ENCODE peak calls at places on chromosomes 1 and 21, in nine cellular contexts. One of them, this sample, is unnamed.

GRCh38 chr1:42762269-42762668 is 4.6 kb downstream of the P3H1 start:
- DNase-seq in foreskin fibroblast: no peak
- DNase-seq in HFF-Myc: no peak
- DNase-seq in body of pancreas: no peak
- DNase-seq in breast epithelium: no peak
- DNase-seq in upper lobe of right lung: no peak
- DNase-seq in mammary epithelial cell: no peak
- DNase-seq in right lobe of liver: no peak
- DNase-seq in left ventricle myocardium inferior: no peak
- DNase-seq in this sample: no peak

GRCh38 chr1:27568247-27569087 is 35.5 kb downstream of the AHDC1 start:
- DNase-seq in breast epithelium: peak; percentile 98
- DNase-seq in body of pancreas: peak; percentile 99
- DNase-seq in upper lobe of right lung: peak; percentile 98
- DNase-seq in mammary epithelial cell: peak; percentile 97
- DNase-seq in HFF-Myc: peak; percentile 61
- DNase-seq in right lobe of liver: peak; percentile 98
- DNase-seq in left ventricle myocardium inferior: peak; percentile 95
- DNase-seq in foreskin fibroblast: peak; percentile 98
- DNase-seq in this sample: no peak

GRCh38 chr1:157112186-157112867 is 12.7 kb upstream of the ETV3L start:
- DNase-seq in foreskin fibroblast: no peak
- DNase-seq in left ventricle myocardium inferior: no peak
- DNase-seq in body of pancreas: no peak
- DNase-seq in mammary epithelial cell: no peak
- DNase-seq in right lobe of liver: no peak
- DNase-seq in upper lobe of right lung: peak; percentile 40
- DNase-seq in HFF-Myc: no peak
- DNase-seq in breast epithelium: no peak
- DNase-seq in this sample: no peak

GRCh38 chr1:47643506-47644215 is 205.8 kb downstream of the FOXD2 start:
- DNase-seq in body of pancreas: no peak
- DNase-seq in right lobe of liver: no peak
- DNase-seq in foreskin fibroblast: peak; percentile 21
- DNase-seq in left ventricle myocardium inferior: no peak
- DNase-seq in mammary epithelial cell: no peak
- DNase-seq in breast epithelium: no peak
- DNase-seq in HFF-Myc: no peak
- DNase-seq in upper lobe of right lung: no peak
- DNase-seq in this sample: no peak

GRCh38 chr1:145828368-145829016 is 4.5 kb downstream of the POLR3C start:
- DNase-seq in foreskin fibroblast: no peak
- DNase-seq in breast epithelium: no peak
- DNase-seq in mammary epithelial cell: no peak
- DNase-seq in left ventricle myocardium inferior: no peak
- DNase-seq in HFF-Myc: no peak
- DNase-seq in body of pancreas: no peak
- DNase-seq in upper lobe of right lung: no peak
- DNase-seq in right lobe of liver: no peak
- DNase-seq in this sample: no peak

GRCh38 chr1:118989006-118989736 is 1.0 kb upstream of the TBX15 start:
- DNase-seq in mammary epithelial cell: no peak
- DNase-seq in body of pancreas: no peak
- DNase-seq in left ventricle myocardium inferior: no peak
- DNase-seq in upper lobe of right lung: no peak
- DNase-seq in breast epithelium: no peak
- DNase-seq in HFF-Myc: no peak
- DNase-seq in foreskin fibroblast: no peak
- DNase-seq in right lobe of liver: no peak
- DNase-seq in this sample: no peak

GRCh38 chr1:24864409-24864808 is 65.7 kb downstream of the RUNX3 start:
- DNase-seq in foreskin fibroblast: no peak
- DNase-seq in body of pancreas: peak; percentile 26
- DNase-seq in right lobe of liver: no peak
- DNase-seq in mammary epithelial cell: no peak
- DNase-seq in breast epithelium: no peak
- DNase-seq in upper lobe of right lung: no peak
- DNase-seq in left ventricle myocardium inferior: no peak
- DNase-seq in HFF-Myc: no peak
- DNase-seq in this sample: no peak

GRCh38 chr1:244218220-244218619 is 167.1 kb downstream of the ZBTB18 start:
- DNase-seq in right lobe of liver: peak; percentile 40
- DNase-seq in foreskin fibroblast: no peak
- DNase-seq in left ventricle myocardium inferior: no peak
- DNase-seq in body of pancreas: no peak
- DNase-seq in HFF-Myc: no peak
- DNase-seq in mammary epithelial cell: no peak
- DNase-seq in upper lobe of right lung: no peak
- DNase-seq in breast epithelium: no peak
- DNase-seq in this sample: no peak

GRCh38 chr1:8671313-8671917 is 146.0 kb downstream of the RERE start:
- DNase-seq in body of pancreas: peak; percentile 64
- DNase-seq in HFF-Myc: no peak
- DNase-seq in left ventricle myocardium inferior: no peak
- DNase-seq in breast epithelium: no peak
- DNase-seq in right lobe of liver: no peak
- DNase-seq in foreskin fibroblast: peak; percentile 89
- DNase-seq in mammary epithelial cell: no peak
- DNase-seq in upper lobe of right lung: no peak
- DNase-seq in this sample: peak; percentile 41

GRCh38 chr1:23370270-23370743 is 671 bp upstream of the ZNF436 start:
- DNase-seq in left ventricle myocardium inferior: no peak
- DNase-seq in right lobe of liver: no peak
- DNase-seq in mammary epithelial cell: no peak
- DNase-seq in body of pancreas: no peak
- DNase-seq in breast epithelium: no peak
- DNase-seq in HFF-Myc: no peak
- DNase-seq in upper lobe of right lung: no peak
- DNase-seq in foreskin fibroblast: peak; percentile 30
- DNase-seq in this sample: no peak

GRCh38 chr1:12615916-12616708 is 1.9 kb downstream of the DHRS3 start:
- DNase-seq in body of pancreas: peak; percentile 79
- DNase-seq in left ventricle myocardium inferior: peak; percentile 74
- DNase-seq in foreskin fibroblast: peak; percentile 75
- DNase-seq in breast epithelium: peak; percentile 76
- DNase-seq in upper lobe of right lung: peak; percentile 85
- DNase-seq in mammary epithelial cell: peak; percentile 49
- DNase-seq in HFF-Myc: no peak
- DNase-seq in right lobe of liver: peak; percentile 84
- DNase-seq in this sample: no peak

GRCh38 chr1:208254376-208254775 is 10.2 kb upstream of the PLXNA2 start:
- DNase-seq in body of pancreas: no peak
- DNase-seq in breast epithelium: no peak
- DNase-seq in left ventricle myocardium inferior: no peak
- DNase-seq in mammary epithelial cell: no peak
- DNase-seq in HFF-Myc: no peak
- DNase-seq in foreskin fibroblast: no peak
- DNase-seq in upper lobe of right lung: no peak
- DNase-seq in right lobe of liver: no peak
- DNase-seq in this sample: no peak

GRCh38 chr1:198880818-198881597 is 242.2 kb downstream of the PTPRC start:
- DNase-seq in HFF-Myc: peak; percentile 72
- DNase-seq in foreskin fibroblast: peak; percentile 96
- DNase-seq in mammary epithelial cell: peak; percentile 87
- DNase-seq in left ventricle myocardium inferior: no peak
- DNase-seq in right lobe of liver: no peak
- DNase-seq in body of pancreas: no peak
- DNase-seq in upper lobe of right lung: no peak
- DNase-seq in breast epithelium: no peak
- DNase-seq in this sample: peak; percentile 90

GRCh38 chr21:38824124-38824822 is 18.5 kb downstream of the ETS2 start:
- DNase-seq in HFF-Myc: peak; percentile 72
- DNase-seq in breast epithelium: no peak
- DNase-seq in foreskin fibroblast: peak; percentile 86
- DNase-seq in left ventricle myocardium inferior: no peak
- DNase-seq in body of pancreas: no peak
- DNase-seq in upper lobe of right lung: no peak
- DNase-seq in mammary epithelial cell: no peak
- DNase-seq in right lobe of liver: peak; percentile 86
- DNase-seq in this sample: no peak

DNA sequence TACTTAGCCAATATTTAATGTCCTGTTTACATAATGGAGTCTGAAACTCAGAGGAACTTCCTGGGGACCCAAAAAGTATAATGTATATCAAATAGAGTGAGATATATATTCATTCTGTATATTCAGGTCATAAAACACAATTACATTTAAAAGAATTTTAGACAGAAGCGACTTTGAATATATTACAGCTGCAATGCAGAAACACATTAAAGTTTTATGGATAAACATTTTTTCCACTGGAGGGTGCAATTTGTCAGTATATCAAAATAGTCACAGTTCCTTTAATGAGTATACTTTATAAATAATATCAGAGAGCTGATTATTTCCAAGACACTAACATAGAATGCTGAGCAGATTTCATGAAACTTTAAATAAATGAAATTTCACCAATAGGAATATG is 43.9 kb upstream of the CRB1 start:
- DNase-seq in mammary epithelial cell: no peak
- DNase-seq in foreskin fibroblast: peak; percentile 20
- DNase-seq in right lobe of liver: no peak
- DNase-seq in upper lobe of right lung: no peak
- DNase-seq in left ventricle myocardium inferior: no peak
- DNase-seq in body of pancreas: no peak
- DNase-seq in breast epithelium: no peak
- DNase-seq in HFF-Myc: no peak
- DNase-seq in this sample: no peak
- TF ChIP-seq CTCF in mammary epithelial cell: no peak
- TF ChIP-seq CTCF in foreskin fibroblast: peak; percentile 18
- TF ChIP-seq CTCF in right lobe of liver: peak; percentile 40
- TF ChIP-seq CTCF in upper lobe of right lung: peak; percentile 27
- TF ChIP-seq CTCF in left ventricle myocardium inferior: peak; percentile 48
- TF ChIP-seq CTCF in body of pancreas: no peak
- TF ChIP-seq CTCF in breast epithelium: no peak
- TF ChIP-seq CTCF in HFF-Myc: no peak
- TF ChIP-seq CTCF in this sample: no peak

DNA sequence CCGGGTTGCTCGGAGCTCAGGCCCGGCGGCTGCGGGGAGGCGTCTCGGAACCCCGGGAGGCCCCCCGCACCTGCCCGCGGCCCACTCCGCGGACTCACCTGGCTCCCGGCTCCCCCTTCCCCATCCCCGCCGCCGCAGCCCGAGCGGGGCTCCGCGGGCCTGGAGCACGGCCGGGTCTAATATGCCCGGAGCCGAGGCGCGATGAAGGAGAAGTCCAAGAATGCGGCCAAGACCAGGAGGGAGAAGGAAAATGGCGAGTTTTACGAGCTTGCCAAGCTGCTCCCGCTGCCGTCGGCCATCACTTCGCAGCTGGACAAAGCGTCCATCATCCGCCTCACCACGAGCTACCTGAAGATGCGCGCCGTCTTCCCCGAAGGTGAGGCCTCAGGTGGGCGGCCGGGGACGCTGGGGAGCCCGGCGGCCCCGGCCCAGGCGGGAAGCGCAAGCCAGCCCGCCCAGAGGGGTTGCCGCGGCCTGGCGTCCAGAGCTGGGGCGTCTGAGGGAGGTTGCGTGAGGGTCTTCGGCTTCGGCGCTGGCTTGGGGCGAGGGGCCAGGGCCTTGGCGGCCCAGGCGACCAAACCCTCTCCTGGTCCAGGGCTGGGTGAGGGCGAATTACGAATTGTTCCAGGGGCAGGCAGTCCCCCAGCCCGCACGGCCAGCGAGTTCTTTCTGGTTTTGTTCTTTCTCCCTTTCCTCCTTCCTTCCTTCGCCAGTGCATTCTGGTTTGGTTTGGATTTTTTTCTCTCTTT is 805 bp downstream of the SIM2 start:
- DNase-seq in right lobe of liver: no peak
- DNase-seq in body of pancreas: no peak
- DNase-seq in HFF-Myc: no peak
- DNase-seq in upper lobe of right lung: peak; percentile 52
- DNase-seq in breast epithelium: no peak
- DNase-seq in mammary epithelial cell: no peak
- DNase-seq in left ventricle myocardium inferior: no peak
- DNase-seq in foreskin fibroblast: no peak
- DNase-seq in this sample: no peak
- H3K4me3 ChIP-seq in right lobe of liver: peak overlapping the region; percentile 40
- H3K4me3 ChIP-seq in body of pancreas: no peak overlapping the region
- H3K4me3 ChIP-seq in HFF-Myc: peak overlapping the region; percentile 24
- H3K4me3 ChIP-seq in upper lobe of right lung: no peak overlapping the region
- H3K4me3 ChIP-seq in breast epithelium: peak overlapping the region; percentile 72
- H3K4me3 ChIP-seq in mammary epithelial cell: no peak overlapping the region
- H3K4me3 ChIP-seq in left ventricle myocardium inferior: peak overlapping the region; percentile 69
- H3K4me3 ChIP-seq in foreskin fibroblast: no peak overlapping the region
- H3K4me3 ChIP-seq in this sample: no peak overlapping the region

DNA sequence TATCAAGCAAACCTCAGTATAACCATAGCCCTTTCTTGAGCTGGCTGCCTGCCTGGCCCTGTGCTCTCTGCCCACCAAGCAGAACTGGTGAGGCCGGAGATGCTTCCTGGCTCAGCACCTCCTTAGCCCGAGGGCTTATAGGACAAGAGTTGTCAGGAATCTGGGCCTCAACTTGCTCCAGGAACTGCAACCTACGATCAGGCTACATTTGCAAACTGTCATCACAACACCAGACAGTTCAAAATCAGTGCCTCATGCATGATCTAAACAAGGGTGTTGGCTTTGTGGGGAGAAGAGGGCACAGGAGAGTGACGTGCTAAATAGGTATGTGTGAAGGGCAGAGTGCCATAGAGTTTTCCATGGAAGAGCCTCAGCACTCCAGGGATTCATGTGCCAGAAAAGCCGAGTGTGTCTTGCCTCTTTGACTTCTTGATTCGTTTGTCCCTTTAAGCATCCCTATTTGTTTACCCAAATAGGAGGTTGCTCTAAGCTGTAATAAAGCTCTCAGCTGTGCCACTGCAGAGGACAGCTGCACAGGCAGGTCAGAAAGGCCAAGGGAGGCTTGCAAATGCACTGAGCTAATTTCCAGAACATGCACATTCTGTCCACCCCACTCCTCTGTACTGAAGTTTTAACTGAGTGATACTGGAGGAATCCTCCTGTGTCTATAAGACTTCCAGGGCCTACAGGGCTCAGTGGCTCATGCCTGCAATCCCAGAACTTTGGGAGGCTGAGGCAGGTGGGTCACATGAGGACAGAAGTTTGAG is 30.2 kb upstream of the NEK2 start:
- DNase-seq in left ventricle myocardium inferior: no peak
- DNase-seq in right lobe of liver: no peak
- DNase-seq in body of pancreas: no peak
- DNase-seq in mammary epithelial cell: peak; percentile 78
- DNase-seq in breast epithelium: no peak
- DNase-seq in HFF-Myc: no peak
- DNase-seq in upper lobe of right lung: no peak
- DNase-seq in foreskin fibroblast: peak; percentile 51
- DNase-seq in this sample: no peak
- TF ChIP-seq CTCF in left ventricle myocardium inferior: no peak
- TF ChIP-seq CTCF in right lobe of liver: no peak
- TF ChIP-seq CTCF in body of pancreas: no peak
- TF ChIP-seq CTCF in mammary epithelial cell: no peak
- TF ChIP-seq CTCF in breast epithelium: no peak
- TF ChIP-seq CTCF in HFF-Myc: no peak
- TF ChIP-seq CTCF in upper lobe of right lung: no peak
- TF ChIP-seq CTCF in foreskin fibroblast: no peak
- TF ChIP-seq CTCF in this sample: no peak

DNA sequence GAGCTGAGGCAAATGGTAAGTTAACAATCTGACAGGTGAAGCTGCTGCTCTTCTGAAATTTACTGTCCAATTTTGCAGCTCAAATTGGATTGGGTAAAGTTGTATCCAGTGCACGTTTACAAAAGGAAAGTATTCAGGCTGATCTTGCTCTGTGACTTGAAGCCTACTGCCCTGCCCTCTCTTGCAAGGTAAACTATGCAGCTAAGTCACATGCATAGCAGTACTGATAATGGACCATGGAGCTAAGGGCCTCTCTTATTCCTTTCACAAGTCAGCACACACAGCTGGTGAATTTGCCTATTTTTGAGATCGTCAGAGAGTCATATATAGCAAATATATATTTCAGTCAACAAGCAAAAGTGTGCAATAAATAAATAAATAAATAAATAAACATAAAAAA is 23.2 kb downstream of the XCL1 start:
- DNase-seq in left ventricle myocardium inferior: no peak
- DNase-seq in foreskin fibroblast: no peak
- DNase-seq in upper lobe of right lung: no peak
- DNase-seq in mammary epithelial cell: no peak
- DNase-seq in breast epithelium: no peak
- DNase-seq in body of pancreas: no peak
- DNase-seq in right lobe of liver: no peak
- DNase-seq in HFF-Myc: no peak
- DNase-seq in this sample: no peak
- H3K4me3 ChIP-seq in left ventricle myocardium inferior: no peak overlapping the region
- H3K4me3 ChIP-seq in foreskin fibroblast: no peak overlapping the region
- H3K4me3 ChIP-seq in upper lobe of right lung: no peak overlapping the region
- H3K4me3 ChIP-seq in mammary epithelial cell: no peak overlapping the region
- H3K4me3 ChIP-seq in breast epithelium: no peak overlapping the region
- H3K4me3 ChIP-seq in body of pancreas: no peak overlapping the region
- H3K4me3 ChIP-seq in right lobe of liver: no peak overlapping the region
- H3K4me3 ChIP-seq in HFF-Myc: no peak overlapping the region
- H3K4me3 ChIP-seq in this sample: no peak overlapping the region

This sample was measured in AG09309.